ENCODE peak calls at places on chromosomes 4 and X, in four cellular contexts. V, N, R and W are unnamed samples.

GRCh38 chrX:38868941-38869378 is 67.7 kb downstream of the MID1IP1 start:
- DNase-seq in R (no peak), N (no peak), V (peak), W (no peak)

GRCh38 chr4:142353149-142353738 is 492.9 kb downstream of the INPP4B start:
- DNase-seq in R (no peak), V (peak), N (peak), W (peak)

GRCh38 chr4:77293426-77293825 is 136.4 kb downstream of the CCNG2 start:
- DNase-seq in N (no peak), R (no peak), V (no peak), W (no peak)

GRCh38 chrX:150051096-150051495 is 112.8 kb upstream of the EOLA2 start:
- DNase-seq in V (no peak), N (no peak), R (no peak), W (no peak)

GRCh38 chr4:69875576-69875975 is 15.6 kb upstream of the SULT1E1 start:
- DNase-seq in R (no peak), N (no peak), V (no peak), W (no peak)

GRCh38 chr4:153521995-153522799 is 56.0 kb downstream of the TMEM131L start:
- DNase-seq in R (peak), V (no peak), N (peak), W (no peak)

GRCh38 chrX:48911407-48912182 is at the start of gene SLC35A2:
- DNase-seq in R (peak), N (peak), V (peak), W (peak)

GRCh38 chr4:168511780-168512467 is 15.1 kb downstream of the PALLD start:
- DNase-seq in N (no peak), R (peak), V (no peak), W (no peak)

GRCh38 chrX:118627084-118627758 is 100.2 kb upstream of the IL13RA1 start:
- DNase-seq in N (peak), R (no peak), V (no peak), W (no peak)

GRCh38 chr4:15253346-15253745 is 174.5 kb upstream of the C1QTNF7 start:
- DNase-seq in R (no peak), N (no peak), V (no peak), W (no peak)

GRCh38 chr4:43485196-43485595 is 592.7 kb downstream of the GRXCR1 start:
- DNase-seq in V (no peak), N (peak), R (no peak), W (no peak)

GRCh38 chr4:168440442-168441264 is 39.6 kb downstream of the DDX60L start:
- DNase-seq in V (peak), R (no peak), N (peak), W (no peak)

GRCh38 chr4:128275351-128275750 is 12.3 kb downstream of the PGRMC2 start:
- DNase-seq in R (no peak), N (no peak), V (peak), W (no peak)
- H2BK120ac ChIP-seq in R (no peak), N (no peak), V (peak), W (no peak)

DNA sequence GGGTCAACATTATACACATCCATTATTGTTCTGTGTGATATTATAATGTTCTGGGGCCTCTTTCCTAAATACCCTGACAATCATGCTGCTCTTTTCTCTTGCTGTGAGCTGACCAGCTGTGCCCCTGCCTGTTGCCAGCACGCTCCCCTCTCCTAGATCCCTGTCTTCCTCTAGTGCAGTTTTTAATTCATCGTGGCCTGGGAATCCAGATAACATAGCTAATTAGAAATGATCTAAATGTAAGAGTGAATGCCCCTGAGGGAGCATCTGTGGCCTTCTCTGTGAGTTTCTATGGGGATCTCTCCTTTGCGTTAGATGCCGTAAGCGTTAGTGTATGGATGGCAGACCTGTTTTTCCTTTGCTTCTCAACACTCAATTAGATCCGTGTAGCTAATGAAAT is 434.3 kb downstream of the SPRY1 start:
- DNase-seq in V (no peak), N (no peak), R (no peak), W (no peak)
- H2BK120ac ChIP-seq in V (peak), N (no peak), R (no peak), W (no peak)

GRCh38 chr4:80201326-80202151 is 4.2 kb downstream of the PRDM8 start:
- DNase-seq in N (peak), R (no peak), V (peak), W (no peak)

GRCh38 chr4:80202784-80203553 is 5.7 kb downstream of the PRDM8 start:
- DNase-seq in N (peak), V (peak), R (peak), W (no peak)

GRCh38 chr4:80199947-80200346 is 2.6 kb downstream of the PRDM8 start:
- DNase-seq in R (no peak), N (no peak), V (no peak), W (no peak)

GRCh38 chr4:80204433-80204832 is 7.1 kb downstream of the PRDM8 start:
- DNase-seq in V (peak), N (no peak), R (no peak), W (no peak)

GRCh38 chr4:80202190-80202711 is 4.9 kb downstream of the PRDM8 start:
- DNase-seq in N (peak), V (peak), R (peak), W (no peak)
- H2BK120ac ChIP-seq in N (no peak), V (peak), R (no peak), W (no peak)

DNA sequence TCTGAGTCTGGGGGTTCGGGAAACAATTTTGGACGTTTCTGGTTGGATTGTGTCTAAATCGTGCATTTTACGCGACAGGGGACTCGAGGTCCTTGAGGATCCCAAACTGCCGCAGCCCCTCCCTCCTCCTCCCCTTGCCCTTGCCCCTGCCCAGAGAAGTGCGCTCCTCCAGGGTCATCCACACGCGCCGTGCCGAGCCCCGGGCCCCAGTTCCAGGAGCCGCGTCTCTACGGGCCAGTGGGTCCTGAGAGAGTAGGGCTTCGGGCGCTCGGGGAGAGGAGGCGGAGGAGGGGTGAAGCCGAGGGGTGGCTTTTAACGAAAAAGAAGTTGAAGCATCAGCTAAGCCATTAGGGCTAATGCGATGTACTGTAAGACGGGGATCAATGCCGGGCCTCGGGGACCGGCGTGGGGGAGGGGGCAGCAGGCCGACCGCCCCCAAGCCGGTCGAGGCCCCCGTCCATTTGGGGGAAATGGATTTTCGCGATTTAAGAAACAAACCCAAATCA is 13.9 kb downstream of the HMX1 start:
- DNase-seq in V (no peak), N (peak), R (no peak), W (no peak)
- H2BK120ac ChIP-seq in V (no peak), N (no peak), R (no peak), W (no peak)

GRCh38 chr4:37454263-37454800 is 209.8 kb downstream of the NWD2 start:
- DNase-seq in N (no peak), V (no peak), R (no peak), W (no peak)
- H2BK120ac ChIP-seq in N (no peak), V (no peak), R (no peak), W (no peak)